ENCODE peak calls at places on chromosomes 13 and 19, in seven cellular contexts. V is AG04450; G is dorsolateral prefrontal cortex; T is CD8-positive, alpha-beta memory T cell; Z is activated CD4-positive, alpha-beta T cell treated with anti-CD3 and anti-CD28 coated beads for 24 hours; O is stimulated activated effector memory CD8-positive, alpha-beta T cell treated with anti-CD3 and anti-CD28 coated beads, Interleukin-12 subunit alpha, Interleukin-12 subunit beta, amount 100 ng/mL, for 72 hours; I is NCI-H446 treated with DMSO at 0.1 percent for 48 hours. D is an unnamed sample.

GRCh38 chr13:87820221-87820620 is 149.1 kb downstream of the SLITRK5 start:
- DNase-seq in V (no peak), G (no peak), T (no peak), Z (no peak), O (no peak), I (no peak), D (no peak)

GRCh38 chr13:98775844-98776598 is 23.5 kb upstream of the SLC15A1 start:
- DNase-seq in V (no peak), G (no peak), T (no peak), Z (no peak), O (no peak), I (no peak), D (no peak)

GRCh38 chr19:843180-843835 is 2.5 kb downstream of the PRTN3 start:
- DNase-seq in V (no peak), G (no peak), T (no peak), Z (no peak), O (no peak), I (no peak), D (no peak)

GRCh38 chr13:108463365-108463764 is 166.0 kb upstream of the MYO16 start:
- DNase-seq in V (peak), G (no peak), T (no peak), Z (no peak), O (no peak), I (no peak), D (no peak)

GRCh38 chr13:23754506-23754905 is 134.7 kb downstream of the MIPEP start:
- DNase-seq in V (no peak), G (no peak), T (no peak), Z (no peak), O (no peak), I (no peak), D (no peak)

GRCh38 chr13:100825551-100825950 is 151.0 kb upstream of the TMTC4 start:
- DNase-seq in V (no peak), G (no peak), T (no peak), Z (no peak), O (no peak), I (no peak), D (no peak)

GRCh38 chr13:27967736-27968315 is 1.3 kb downstream of the CDX2 start:
- DNase-seq in V (no peak), G (no peak), T (no peak), Z (no peak), O (no peak), I (no peak), D (no peak)

GRCh38 chr13:50011461-50011860 is 3.8 kb upstream of the KCNRG start:
- DNase-seq in V (no peak), G (no peak), T (no peak), Z (no peak), O (no peak), I (no peak), D (no peak)

GRCh38 chr13:106432636-106433035 is 102.8 kb downstream of the EFNB2 start:
- DNase-seq in V (no peak), G (no peak), T (no peak), Z (no peak), O (no peak), I (no peak), D (no peak)

GRCh38 chr19:41657157-41657556 is 30.3 kb upstream of the CEACAM4 start:
- DNase-seq in V (no peak), G (no peak), T (no peak), Z (no peak), O (no peak), I (no peak), D (no peak)

GRCh38 chr13:95588721-95589120 is 36.2 kb downstream of the CLDN10 start:
- DNase-seq in V (no peak), G (no peak), T (no peak), Z (no peak), O (no peak), I (no peak), D (no peak)

GRCh38 chr13:80399340-80400163 is 58.6 kb upstream of the SPRY2 start:
- DNase-seq in V (no peak), G (no peak), T (no peak), Z (no peak), O (no peak), I (no peak), D (no peak)

GRCh38 chr19:30222993-30223865 is 149.0 kb upstream of the ZNF536 start:
- DNase-seq in V (no peak), G (no peak), T (no peak), Z (no peak), O (no peak), I (no peak), D (peak)

GRCh38 chr19:51098366-51099069 is 9.7 kb downstream of the CTU1 start:
- DNase-seq in V (no peak), G (no peak), T (peak), Z (no peak), O (no peak), I (no peak), D (no peak)

GRCh38 chr19:42794751-42795150 is 29.3 kb upstream of the PSG8 start:
- DNase-seq in V (no peak), G (no peak), T (no peak), Z (no peak), O (no peak), I (no peak), D (no peak)

GRCh38 chr13:64855506-64855905 is 2374.6 kb downstream of the PCDH9 start:
- DNase-seq in V (no peak), G (no peak), T (no peak), Z (no peak), O (no peak), I (no peak), D (no peak)

GRCh38 chr19:4456843-4457653 is 546 bp downstream of the UBXN6 start:
- DNase-seq in V (no peak), G (no peak), T (peak), Z (peak), O (peak), I (no peak), D (no peak)

GRCh38 chr13:41694902-41695301 is 237.6 kb downstream of the RGCC start:
- DNase-seq in V (peak), G (no peak), T (no peak), Z (no peak), O (no peak), I (peak), D (no peak)

GRCh38 chr13:40304391-40304790 is 362.1 kb downstream of the FOXO1 start:
- DNase-seq in V (no peak), G (no peak), T (no peak), Z (no peak), O (no peak), I (no peak), D (no peak)

GRCh38 chr13:89514534-89515312 is 1832.8 kb upstream of the MIR17HG start:
- DNase-seq in V (peak), G (no peak), T (no peak), Z (no peak), O (no peak), I (no peak), D (no peak)

GRCh38 chr13:77918391-77919261 is at the start of gene EDNRB:
- DNase-seq in V (no peak), G (no peak), T (no peak), Z (no peak), O (peak), I (no peak), D (peak)

GRCh38 chr19:6835501-6835900 is 51.9 kb upstream of the ADGRE1 start:
- DNase-seq in V (no peak), G (no peak), T (no peak), Z (no peak), O (no peak), I (no peak), D (no peak)

GRCh38 chr19:40614595-40615411 is 13.6 kb downstream of the LTBP4 start:
- DNase-seq in V (peak), G (no peak), T (peak), Z (peak), O (peak), I (peak), D (no peak)

GRCh38 chr13:23268441-23268840 is 87.7 kb downstream of the SGCG start:
- DNase-seq in V (no peak), G (no peak), T (no peak), Z (peak), O (peak), I (no peak), D (no peak)

GRCh38 chr19:34282611-34283519 is 28.5 kb downstream of the GARRE1 start:
- DNase-seq in V (no peak), G (peak), T (no peak), Z (no peak), O (no peak), I (no peak), D (no peak)

GRCh38 chr19:13097331-13098258 is 5.1 kb downstream of the LYL1 start:
- DNase-seq in V (no peak), G (no peak), T (no peak), Z (no peak), O (no peak), I (no peak), D (no peak)